ENCODE peak calls at places on chromosomes 12 and 14, in four cellular contexts. One of them, this sample, is unnamed.
A peak's percentile ranks its signal among the peaks of the same experiment; 100 is the strongest.

GRCh38 chr12:66287275-66287674 is 15.0 kb upstream of the HELB start:
- DNase-seq in A549: no peak
- DNase-seq in H1: no peak
- DNase-seq in IMR-90: no peak
- DNase-seq in this sample: no peak

GRCh38 chr14:96623676-96624484 is 121.7 kb downstream of the PAPOLA start:
- DNase-seq in A549: no peak
- DNase-seq in H1: no peak
- DNase-seq in IMR-90: no peak
- DNase-seq in this sample: no peak

GRCh38 chr12:96193725-96194571 is at the start of gene ELK3:
- DNase-seq in IMR-90: peak; percentile 72
- DNase-seq in H1: no peak
- DNase-seq in A549: peak; percentile 56
- DNase-seq in this sample: peak; percentile 50

GRCh38 chr12:55972045-55972843 is 1.6 kb upstream of the RAB5B start:
- DNase-seq in IMR-90: peak; percentile 84
- DNase-seq in A549: no peak
- DNase-seq in H1: no peak
- DNase-seq in this sample: peak; percentile 60

GRCh38 chr12:25894759-25895158 is 63.7 kb upstream of the RASSF8 start:
- DNase-seq in A549: no peak
- DNase-seq in H1: no peak
- DNase-seq in IMR-90: no peak
- DNase-seq in this sample: no peak

GRCh38 chr14:97723834-97724770 is 926.9 kb downstream of the VRK1 start:
- DNase-seq in A549: no peak
- DNase-seq in IMR-90: no peak
- DNase-seq in H1: no peak
- DNase-seq in this sample: no peak

GRCh38 chr12:1845427-1845826 is 25.1 kb downstream of the LRTM2 start:
- DNase-seq in H1: no peak
- DNase-seq in A549: no peak
- DNase-seq in IMR-90: no peak
- DNase-seq in this sample: no peak

GRCh38 chr12:102757154-102757873 is 159.7 kb downstream of the PAH start:
- DNase-seq in A549: no peak
- DNase-seq in IMR-90: no peak
- DNase-seq in H1: no peak
- DNase-seq in this sample: no peak

GRCh38 chr12:44584625-44585024 is 291.5 kb downstream of the NELL2 start:
- DNase-seq in H1: peak; percentile 29
- DNase-seq in IMR-90: no peak
- DNase-seq in A549: no peak
- DNase-seq in this sample: no peak

GRCh38 chr14:38737657-38738056 is 365.4 kb downstream of the SEC23A start:
- DNase-seq in A549: no peak
- DNase-seq in H1: no peak
- DNase-seq in IMR-90: no peak
- DNase-seq in this sample: no peak

GRCh38 chr12:112606611-112607366 is 184.8 kb upstream of the RPH3A start:
- DNase-seq in IMR-90: no peak
- DNase-seq in A549: no peak
- DNase-seq in H1: no peak
- DNase-seq in this sample: no peak

GRCh38 chr12:122031342-122032216 is 9.9 kb downstream of the BCL7A start:
- DNase-seq in IMR-90: no peak
- DNase-seq in A549: peak; percentile 79
- DNase-seq in H1: peak; percentile 36
- DNase-seq in this sample: no peak

GRCh38 chr12:52338241-52338960 is 17.2 kb upstream of the KRT83 start:
- DNase-seq in IMR-90: no peak
- DNase-seq in A549: no peak
- DNase-seq in H1: no peak
- DNase-seq in this sample: no peak

GRCh38 chr14:99315197-99315596 is 43.2 kb upstream of the BCL11B start:
- DNase-seq in H1: no peak
- DNase-seq in A549: no peak
- DNase-seq in IMR-90: no peak
- DNase-seq in this sample: peak; percentile 38

GRCh38 chr12:112992541-112993398 is 14.5 kb downstream of the OAS2 start:
- DNase-seq in IMR-90: peak; percentile 53
- DNase-seq in H1: peak; percentile 29
- DNase-seq in A549: peak; percentile 75
- DNase-seq in this sample: peak; percentile 63

GRCh38 chr14:56528927-56529326 is 50.7 kb upstream of the TMEM260 start:
- DNase-seq in A549: no peak
- DNase-seq in IMR-90: no peak
- DNase-seq in H1: no peak
- DNase-seq in this sample: no peak

GRCh38 chr14:89418452-89418851 is 1.4 kb upstream of the FOXN3 start:
- DNase-seq in A549: no peak
- DNase-seq in IMR-90: no peak
- DNase-seq in H1: no peak
- DNase-seq in this sample: no peak

GRCh38 chr12:127690161-127690560 is 576.8 kb upstream of the TMEM132C start:
- DNase-seq in A549: no peak
- DNase-seq in IMR-90: no peak
- DNase-seq in H1: no peak
- DNase-seq in this sample: no peak
- TF ChIP-seq RFX5 in A549: no peak
- TF ChIP-seq RFX5 in IMR-90: no peak
- TF ChIP-seq RFX5 in H1: no peak
- TF ChIP-seq RFX5 in this sample: no peak

GRCh38 chr14:103695331-103696026 is 19.8 kb downstream of the XRCC3 start:
- DNase-seq in H1: no peak
- DNase-seq in A549: no peak
- DNase-seq in IMR-90: no peak
- DNase-seq in this sample: no peak
- TF ChIP-seq RFX5 in H1: no peak
- TF ChIP-seq RFX5 in A549: no peak
- TF ChIP-seq RFX5 in IMR-90: no peak
- TF ChIP-seq RFX5 in this sample: no peak

GRCh38 chr12:53720946-53721345 is 6.3 kb downstream of the CALCOCO1 start:
- DNase-seq in A549: no peak
- DNase-seq in IMR-90: no peak
- DNase-seq in H1: no peak
- DNase-seq in this sample: no peak

GRCh38 chr12:53714004-53714403 is 13.2 kb downstream of the CALCOCO1 start:
- DNase-seq in H1: no peak
- DNase-seq in A549: no peak
- DNase-seq in IMR-90: no peak
- DNase-seq in this sample: no peak

GRCh38 chr12:53717319-53717718 is 9.9 kb downstream of the CALCOCO1 start:
- DNase-seq in A549: no peak
- DNase-seq in IMR-90: no peak
- DNase-seq in H1: no peak
- DNase-seq in this sample: no peak

GRCh38 chr12:53722450-53723041 is 4.7 kb downstream of the CALCOCO1 start:
- DNase-seq in H1: no peak
- DNase-seq in IMR-90: peak; percentile 82
- DNase-seq in A549: no peak
- DNase-seq in this sample: no peak

DNA sequence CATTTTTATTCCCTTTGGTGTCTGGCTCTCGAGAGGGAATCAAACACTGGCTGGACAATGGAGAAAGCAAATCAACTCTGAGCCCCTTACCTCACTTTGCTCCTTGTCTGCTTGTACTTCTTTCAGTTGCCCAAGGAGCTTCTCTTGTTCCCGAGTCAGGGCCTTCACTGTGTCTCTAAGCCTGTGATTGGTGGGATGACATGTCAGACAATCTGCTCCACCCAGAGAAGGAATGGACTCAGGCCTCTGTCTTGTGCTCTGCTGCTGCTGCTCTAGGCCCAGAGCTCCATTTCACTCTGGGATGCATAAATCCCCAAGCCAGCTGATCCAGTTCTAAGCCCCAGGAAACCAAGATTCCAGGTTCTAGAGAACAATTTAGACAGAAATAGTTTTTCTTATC is 7.6 kb downstream of the CALCOCO1 start:
- DNase-seq in A549: no peak
- DNase-seq in H1: no peak
- DNase-seq in IMR-90: no peak
- DNase-seq in this sample: no peak
- TF ChIP-seq RFX5 in A549: no peak
- TF ChIP-seq RFX5 in H1: no peak
- TF ChIP-seq RFX5 in IMR-90: no peak
- TF ChIP-seq RFX5 in this sample: no peak

DNA sequence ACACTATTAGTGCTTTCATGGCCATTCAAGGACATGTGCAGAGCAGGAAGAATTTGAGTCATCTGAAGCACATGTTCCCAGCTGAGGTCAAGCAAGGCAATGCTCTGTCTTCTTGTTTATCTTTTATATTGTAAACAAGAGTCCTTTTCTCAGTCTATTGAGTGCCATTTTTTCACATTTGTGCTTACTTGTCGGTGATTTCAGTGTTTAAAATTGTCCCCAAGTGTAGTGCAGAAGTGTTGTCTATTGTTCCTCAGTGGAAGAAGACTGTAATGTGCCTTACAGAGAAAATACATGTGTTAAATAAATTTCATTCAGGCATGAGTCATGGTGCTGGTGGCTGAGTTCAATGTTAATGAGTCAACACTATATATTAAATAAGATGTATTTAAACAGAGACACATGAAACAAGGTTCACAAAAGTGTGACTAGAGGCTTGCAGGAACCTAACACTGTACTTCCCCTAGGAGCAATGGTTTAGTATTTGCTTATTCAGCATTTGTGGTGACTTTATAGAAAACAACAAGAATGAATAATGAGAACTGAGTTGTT is 391.1 kb downstream of the LRIG3 start:
- DNase-seq in H1: no peak
- DNase-seq in A549: no peak
- DNase-seq in IMR-90: peak; percentile 86
- DNase-seq in this sample: no peak
- TF ChIP-seq RFX5 in H1: no peak
- TF ChIP-seq RFX5 in A549: no peak
- TF ChIP-seq RFX5 in IMR-90: no peak
- TF ChIP-seq RFX5 in this sample: no peak

GRCh38 chr12:89882051-89882450 is 173.4 kb upstream of the ATP2B1 start:
- DNase-seq in IMR-90: peak; percentile 89
- DNase-seq in H1: no peak
- DNase-seq in A549: no peak
- DNase-seq in this sample: no peak
- TF ChIP-seq RFX5 in IMR-90: no peak
- TF ChIP-seq RFX5 in H1: no peak
- TF ChIP-seq RFX5 in A549: no peak
- TF ChIP-seq RFX5 in this sample: no peak